ENCODE peak calls at places on chromosome 10, in ten cellular contexts. P, I, G, X, F, N, B, U, R and Q are unnamed samples.

GRCh38 chr10:61547297-61547696 is 94.1 kb upstream of the TMEM26 start:
- DNase-seq in F (no peak), B (no peak), X (no peak), I (no peak), P (no peak), R (no peak), N (no peak), G (no peak), U (peak; percentile 9), Q (no peak)

GRCh38 chr10:62961951-62962523 is 145.9 kb upstream of the EGR2 start:
- DNase-seq in U (no peak), B (no peak), P (no peak), R (no peak), I (no peak), F (no peak), X (no peak), G (no peak), N (no peak), Q (peak; percentile 2)

GRCh38 chr10:124724279-124725027 is 19.7 kb downstream of the FAM53B start:
- DNase-seq in U (no peak), G (peak; percentile 46), N (peak; percentile 60), X (no peak), P (no peak), R (peak; percentile 69), F (no peak), B (no peak), I (no peak), Q (no peak)

GRCh38 chr10:63481815-63482421 is 16.1 kb upstream of the JMJD1C start:
- DNase-seq in I (no peak), B (no peak), P (no peak), R (no peak), G (no peak), F (no peak), X (no peak), N (no peak), U (no peak), Q (no peak)

GRCh38 chr10:44937201-44938005 is 22.2 kb upstream of the RASSF4 start:
- DNase-seq in X (no peak), P (no peak), I (peak; percentile 5), B (no peak), R (no peak), F (no peak), N (no peak), U (no peak), G (no peak), Q (no peak)

GRCh38 chr10:126242352-126243260 is 145.7 kb downstream of the ADAM12 start:
- DNase-seq in R (no peak), N (no peak), B (no peak), I (no peak), F (no peak), G (peak; percentile 75), X (no peak), P (peak; percentile 47), U (no peak), Q (no peak)

GRCh38 chr10:5446390-5446926 is 34.1 kb downstream of the NET1 start:
- DNase-seq in X (peak; percentile 85), R (peak; percentile 97), F (peak; percentile 86), I (peak; percentile 97), P (peak; percentile 79), U (peak; percentile 95), B (peak; percentile 48), N (peak; percentile 89), G (peak; percentile 91), Q (peak; percentile 97)

GRCh38 chr10:61902448-61903183 is 1.1 kb downstream of the ARID5B start:
- DNase-seq in B (peak; percentile 38), P (no peak), R (peak; percentile 64), U (peak; percentile 84), I (peak; percentile 50), N (peak; percentile 89), G (no peak), X (peak; percentile 75), F (peak; percentile 62), Q (peak; percentile 79)

GRCh38 chr10:82267014-82267413 is 392.0 kb downstream of the NRG3 start:
- DNase-seq in P (no peak), F (no peak), U (no peak), B (no peak), R (no peak), N (no peak), X (no peak), G (no peak), I (no peak), Q (no peak)

GRCh38 chr10:25226775-25227682 is 52.2 kb downstream of the GPR158 start:
- DNase-seq in B (no peak), X (no peak), U (peak; percentile 54), P (peak; percentile 5), F (peak; percentile 4), N (no peak), I (peak; percentile 43), G (peak; percentile 24), R (peak; percentile 31), Q (peak; percentile 72)

GRCh38 chr10:132202070-132202970 is 15.6 kb downstream of the DPYSL4 start:
- DNase-seq in X (no peak), G (peak; percentile 19), F (no peak), N (peak; percentile 61), R (no peak), B (no peak), P (no peak), I (no peak), U (no peak), Q (no peak)

GRCh38 chr10:123295644-123296043 is 141.4 kb downstream of the BUB3 start:
- DNase-seq in U (peak; percentile 65), B (no peak), I (no peak), R (no peak), F (no peak), N (no peak), G (no peak), P (no peak), X (no peak), Q (no peak)

GRCh38 chr10:110553905-110554304 is 13.6 kb upstream of the SMC3 start:
- DNase-seq in G (no peak), I (no peak), U (no peak), P (no peak), F (no peak), X (no peak), N (no peak), B (no peak), R (no peak), Q (peak; percentile 93)

GRCh38 chr10:132111121-132111731 is 45.5 kb downstream of the JAKMIP3 start:
- DNase-seq in I (no peak), U (no peak), R (no peak), G (peak; percentile 17), B (no peak), P (no peak), N (peak; percentile 37), F (no peak), X (no peak), Q (no peak)

GRCh38 chr10:31770307-31770902 is 158.2 kb downstream of the ARHGAP12 start:
- DNase-seq in X (peak; percentile 61), P (no peak), U (peak; percentile 63), F (peak; percentile 38), I (no peak), R (peak; percentile 55), N (peak; percentile 86), G (peak; percentile 45), B (peak; percentile 38), Q (no peak)

GRCh38 chr10:30435068-30435422 is 1.1 kb downstream of the MAP3K8 start:
- DNase-seq in X (no peak), F (no peak), I (no peak), U (no peak), P (no peak), R (peak; percentile 51), G (peak; percentile 46), N (no peak), B (no peak), Q (peak; percentile 57)

GRCh38 chr10:11404931-11405330 is 206.5 kb downstream of the USP6NL start:
- DNase-seq in B (no peak), G (no peak), U (no peak), P (no peak), X (no peak), F (no peak), N (no peak), R (no peak), I (no peak), Q (no peak)

GRCh38 chr10:132907901-132908620 is 34.3 kb downstream of the CFAP46 start:
- DNase-seq in B (no peak), G (peak; percentile 12), N (no peak), P (no peak), F (no peak), I (no peak), U (no peak), R (no peak), X (no peak), Q (no peak)

GRCh38 chr10:58266003-58266825 is 1.5 kb downstream of the IPMK start:
- DNase-seq in B (no peak), I (no peak), P (no peak), G (no peak), F (peak; percentile 17), N (no peak), R (no peak), U (peak; percentile 84), X (peak; percentile 20), Q (peak; percentile 30)